ENCODE peak calls at places on chromosomes 2 and 18, in seven cellular contexts. One of them, this sample, is unnamed.

GRCh38 chr2:17541514-17541950 is 1.0 kb downstream of the VSNL1 start:
- DNase-seq in GM12865: no peak
- DNase-seq in HFFc6: no peak
- DNase-seq in cardiac muscle cell: no peak
- DNase-seq in WTC11: no peak
- DNase-seq in retinal pigment epithelial cell: no peak
- DNase-seq in AG09319: no peak
- DNase-seq in this sample: no peak

GRCh38 chr2:178320011-178320410 is 125.7 kb downstream of the OSBPL6 start:
- DNase-seq in GM12865: no peak
- DNase-seq in HFFc6: no peak
- DNase-seq in cardiac muscle cell: no peak
- DNase-seq in WTC11: no peak
- DNase-seq in retinal pigment epithelial cell: no peak
- DNase-seq in AG09319: no peak
- DNase-seq in this sample: no peak

GRCh38 chr18:45734944-45735343 is 11.0 kb downstream of the SLC14A1 start:
- DNase-seq in GM12865: no peak
- DNase-seq in HFFc6: no peak
- DNase-seq in cardiac muscle cell: no peak
- DNase-seq in WTC11: no peak
- DNase-seq in retinal pigment epithelial cell: no peak
- DNase-seq in AG09319: no peak
- DNase-seq in this sample: no peak

GRCh38 chr2:67057901-67058703 is 339.0 kb upstream of the ETAA1 start:
- DNase-seq in GM12865: no peak
- DNase-seq in HFFc6: no peak
- DNase-seq in cardiac muscle cell: no peak
- DNase-seq in WTC11: no peak
- DNase-seq in retinal pigment epithelial cell: peak
- DNase-seq in AG09319: no peak
- DNase-seq in this sample: no peak

GRCh38 chr2:28980368-28981015 is 606 bp upstream of the TOGARAM2 start:
- DNase-seq in GM12865: no peak
- DNase-seq in HFFc6: no peak
- DNase-seq in cardiac muscle cell: no peak
- DNase-seq in WTC11: no peak
- DNase-seq in retinal pigment epithelial cell: no peak
- DNase-seq in AG09319: no peak
- DNase-seq in this sample: no peak

GRCh38 chr2:98514879-98515570 is 70.4 kb downstream of the INPP4A start:
- DNase-seq in GM12865: peak
- DNase-seq in HFFc6: peak
- DNase-seq in cardiac muscle cell: no peak
- DNase-seq in WTC11: no peak
- DNase-seq in retinal pigment epithelial cell: no peak
- DNase-seq in AG09319: no peak
- DNase-seq in this sample: no peak

GRCh38 chr2:143778981-143779380 is 649.8 kb downstream of the ARHGAP15 start:
- DNase-seq in GM12865: no peak
- DNase-seq in HFFc6: peak
- DNase-seq in cardiac muscle cell: no peak
- DNase-seq in WTC11: no peak
- DNase-seq in retinal pigment epithelial cell: peak
- DNase-seq in AG09319: no peak
- DNase-seq in this sample: no peak

GRCh38 chr2:68594041-68594440 is 49.3 kb upstream of the PROKR1 start:
- DNase-seq in GM12865: no peak
- DNase-seq in HFFc6: no peak
- DNase-seq in cardiac muscle cell: no peak
- DNase-seq in WTC11: no peak
- DNase-seq in retinal pigment epithelial cell: no peak
- DNase-seq in AG09319: no peak
- DNase-seq in this sample: no peak

GRCh38 chr18:3012306-3012919 is 531 bp downstream of the LPIN2 start:
- DNase-seq in GM12865: peak
- DNase-seq in HFFc6: no peak
- DNase-seq in cardiac muscle cell: no peak
- DNase-seq in WTC11: peak
- DNase-seq in retinal pigment epithelial cell: no peak
- DNase-seq in AG09319: no peak
- DNase-seq in this sample: no peak

GRCh38 chr2:18265614-18266013 is 294.8 kb downstream of the RDH14 start:
- DNase-seq in GM12865: no peak
- DNase-seq in HFFc6: no peak
- DNase-seq in cardiac muscle cell: no peak
- DNase-seq in WTC11: no peak
- DNase-seq in retinal pigment epithelial cell: no peak
- DNase-seq in AG09319: no peak
- DNase-seq in this sample: no peak

GRCh38 chr18:46374850-46375249 is 270.7 kb downstream of the HAUS1 start:
- DNase-seq in GM12865: no peak
- DNase-seq in HFFc6: no peak
- DNase-seq in cardiac muscle cell: peak
- DNase-seq in WTC11: peak
- DNase-seq in retinal pigment epithelial cell: no peak
- DNase-seq in AG09319: no peak
- DNase-seq in this sample: no peak

GRCh38 chr2:69514406-69514805 is 77.2 kb upstream of the NFU1 start:
- DNase-seq in GM12865: no peak
- DNase-seq in HFFc6: peak
- DNase-seq in cardiac muscle cell: no peak
- DNase-seq in WTC11: peak
- DNase-seq in retinal pigment epithelial cell: no peak
- DNase-seq in AG09319: peak
- DNase-seq in this sample: no peak

GRCh38 chr2:10447300-10448207 is 573 bp downstream of the ODC1 start:
- DNase-seq in GM12865: peak
- DNase-seq in HFFc6: peak
- DNase-seq in cardiac muscle cell: peak
- DNase-seq in WTC11: peak
- DNase-seq in retinal pigment epithelial cell: no peak
- DNase-seq in AG09319: no peak
- DNase-seq in this sample: no peak

GRCh38 chr2:209334188-209335017 is 89.4 kb upstream of the MAP2 start:
- DNase-seq in GM12865: peak
- DNase-seq in HFFc6: peak
- DNase-seq in cardiac muscle cell: peak
- DNase-seq in WTC11: peak
- DNase-seq in retinal pigment epithelial cell: no peak
- DNase-seq in AG09319: peak
- DNase-seq in this sample: peak

GRCh38 chr2:128377071-128377910 is 58.6 kb upstream of the HS6ST1 start:
- DNase-seq in GM12865: no peak
- DNase-seq in HFFc6: no peak
- DNase-seq in cardiac muscle cell: no peak
- DNase-seq in WTC11: peak
- DNase-seq in retinal pigment epithelial cell: no peak
- DNase-seq in AG09319: no peak
- DNase-seq in this sample: no peak

GRCh38 chr2:32887125-32887524 is 59.6 kb upstream of the LTBP1 start:
- DNase-seq in GM12865: no peak
- DNase-seq in HFFc6: no peak
- DNase-seq in cardiac muscle cell: no peak
- DNase-seq in WTC11: no peak
- DNase-seq in retinal pigment epithelial cell: no peak
- DNase-seq in AG09319: no peak
- DNase-seq in this sample: no peak

GRCh38 chr2:130382313-130382917 is 26.6 kb downstream of the PTPN18 start:
- DNase-seq in GM12865: no peak
- DNase-seq in HFFc6: no peak
- DNase-seq in cardiac muscle cell: no peak
- DNase-seq in WTC11: no peak
- DNase-seq in retinal pigment epithelial cell: no peak
- DNase-seq in AG09319: no peak
- DNase-seq in this sample: no peak

GRCh38 chr2:9197916-9198315 is 8.7 kb upstream of the ASAP2 start:
- DNase-seq in GM12865: no peak
- DNase-seq in HFFc6: no peak
- DNase-seq in cardiac muscle cell: no peak
- DNase-seq in WTC11: no peak
- DNase-seq in retinal pigment epithelial cell: no peak
- DNase-seq in AG09319: no peak
- DNase-seq in this sample: no peak

GRCh38 chr2:215484570-215484969 is 48.7 kb upstream of the FN1 start:
- DNase-seq in GM12865: no peak
- DNase-seq in HFFc6: no peak
- DNase-seq in cardiac muscle cell: no peak
- DNase-seq in WTC11: no peak
- DNase-seq in retinal pigment epithelial cell: no peak
- DNase-seq in AG09319: no peak
- DNase-seq in this sample: no peak

GRCh38 chr2:239279508-239280295 is 121.1 kb downstream of the HDAC4 start:
- DNase-seq in GM12865: no peak
- DNase-seq in HFFc6: no peak
- DNase-seq in cardiac muscle cell: no peak
- DNase-seq in WTC11: peak
- DNase-seq in retinal pigment epithelial cell: no peak
- DNase-seq in AG09319: no peak
- DNase-seq in this sample: no peak

GRCh38 chr2:231965118-231965517 is 3.6 kb downstream of the DIS3L2 start:
- DNase-seq in GM12865: peak
- DNase-seq in HFFc6: no peak
- DNase-seq in cardiac muscle cell: no peak
- DNase-seq in WTC11: no peak
- DNase-seq in retinal pigment epithelial cell: no peak
- DNase-seq in AG09319: no peak
- DNase-seq in this sample: no peak

GRCh38 chr2:219003267-219003634 is 10.0 kb upstream of the CRYBA2 start:
- DNase-seq in GM12865: no peak
- DNase-seq in HFFc6: no peak
- DNase-seq in cardiac muscle cell: no peak
- DNase-seq in WTC11: no peak
- DNase-seq in retinal pigment epithelial cell: no peak
- DNase-seq in AG09319: no peak
- DNase-seq in this sample: no peak
- TF ChIP-seq CTCF in GM12865: no peak
- TF ChIP-seq CTCF in HFFc6: no peak
- TF ChIP-seq CTCF in cardiac muscle cell: no peak
- TF ChIP-seq CTCF in WTC11: no peak
- TF ChIP-seq CTCF in retinal pigment epithelial cell: no peak
- TF ChIP-seq CTCF in AG09319: no peak
- TF ChIP-seq CTCF in this sample: no peak

GRCh38 chr2:54773838-54774237 is 50.4 kb downstream of the EML6 start:
- DNase-seq in GM12865: no peak
- DNase-seq in HFFc6: no peak
- DNase-seq in cardiac muscle cell: no peak
- DNase-seq in WTC11: peak
- DNase-seq in retinal pigment epithelial cell: no peak
- DNase-seq in AG09319: no peak
- DNase-seq in this sample: no peak
- TF ChIP-seq CTCF in GM12865: no peak
- TF ChIP-seq CTCF in HFFc6: peak
- TF ChIP-seq CTCF in cardiac muscle cell: peak
- TF ChIP-seq CTCF in WTC11: peak
- TF ChIP-seq CTCF in retinal pigment epithelial cell: peak
- TF ChIP-seq CTCF in AG09319: peak
- TF ChIP-seq CTCF in this sample: no peak

DNA sequence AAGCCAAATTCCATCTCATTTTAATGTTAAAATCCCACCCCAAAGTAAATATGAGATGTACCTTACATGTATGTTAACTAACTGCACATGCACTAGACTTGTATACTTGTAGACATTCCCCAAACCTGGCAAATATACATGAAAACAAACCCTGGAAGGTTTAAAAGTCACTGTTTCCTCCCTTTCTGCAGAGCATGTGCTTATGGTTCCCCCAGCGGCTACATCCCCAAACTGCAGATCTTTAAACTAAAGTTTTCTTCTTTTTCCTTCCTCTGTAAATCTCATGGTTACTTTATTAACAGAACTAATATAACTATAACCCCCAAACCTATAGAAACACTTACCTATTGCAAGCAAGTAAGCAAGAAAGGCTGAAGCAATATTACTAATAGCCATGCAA is 731.5 kb downstream of the LRP1B start:
- DNase-seq in GM12865: peak
- DNase-seq in HFFc6: no peak
- DNase-seq in cardiac muscle cell: peak
- DNase-seq in WTC11: peak
- DNase-seq in retinal pigment epithelial cell: no peak
- DNase-seq in AG09319: no peak
- DNase-seq in this sample: no peak
- TF ChIP-seq CTCF in GM12865: peak
- TF ChIP-seq CTCF in HFFc6: no peak
- TF ChIP-seq CTCF in cardiac muscle cell: peak
- TF ChIP-seq CTCF in WTC11: no peak
- TF ChIP-seq CTCF in retinal pigment epithelial cell: peak
- TF ChIP-seq CTCF in AG09319: peak
- TF ChIP-seq CTCF in this sample: no peak

DNA sequence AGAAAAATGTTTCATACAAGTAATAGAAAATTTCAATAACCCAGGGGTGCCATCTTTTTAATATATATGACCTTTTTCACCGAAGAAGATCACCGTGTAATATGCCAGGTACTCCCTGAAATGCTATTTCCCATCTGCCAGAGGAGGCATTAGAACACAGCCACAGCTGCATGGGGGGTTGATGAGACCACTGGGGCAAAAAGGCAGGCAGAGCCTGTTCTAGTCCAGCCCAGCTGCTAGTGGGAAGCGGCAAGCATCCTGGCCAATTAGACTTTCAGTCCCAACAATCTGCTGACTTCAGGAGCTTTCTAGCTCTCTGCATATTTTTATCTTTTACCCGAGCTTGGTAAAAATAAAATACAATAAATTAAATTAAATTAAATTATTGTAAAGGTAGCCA is 362.6 kb downstream of the RIT2 start:
- DNase-seq in GM12865: no peak
- DNase-seq in HFFc6: no peak
- DNase-seq in cardiac muscle cell: no peak
- DNase-seq in WTC11: peak
- DNase-seq in retinal pigment epithelial cell: no peak
- DNase-seq in AG09319: no peak
- DNase-seq in this sample: no peak
- TF ChIP-seq CTCF in GM12865: no peak
- TF ChIP-seq CTCF in HFFc6: no peak
- TF ChIP-seq CTCF in cardiac muscle cell: no peak
- TF ChIP-seq CTCF in WTC11: no peak
- TF ChIP-seq CTCF in retinal pigment epithelial cell: no peak
- TF ChIP-seq CTCF in AG09319: no peak
- TF ChIP-seq CTCF in this sample: no peak

GRCh38 chr2:240916571-240917008 is 10.5 kb downstream of the CROCC2 start:
- DNase-seq in GM12865: no peak
- DNase-seq in HFFc6: peak
- DNase-seq in cardiac muscle cell: peak
- DNase-seq in WTC11: peak
- DNase-seq in retinal pigment epithelial cell: peak
- DNase-seq in AG09319: peak
- DNase-seq in this sample: peak
- TF ChIP-seq CTCF in GM12865: no peak
- TF ChIP-seq CTCF in HFFc6: peak
- TF ChIP-seq CTCF in cardiac muscle cell: no peak
- TF ChIP-seq CTCF in WTC11: no peak
- TF ChIP-seq CTCF in retinal pigment epithelial cell: no peak
- TF ChIP-seq CTCF in AG09319: no peak
- TF ChIP-seq CTCF in this sample: no peak

GRCh38 chr2:233404227-233404626 is 49.9 kb downstream of the DGKD start:
- DNase-seq in GM12865: peak
- DNase-seq in HFFc6: peak
- DNase-seq in cardiac muscle cell: peak
- DNase-seq in WTC11: peak
- DNase-seq in retinal pigment epithelial cell: no peak
- DNase-seq in AG09319: no peak
- DNase-seq in this sample: no peak
- TF ChIP-seq CTCF in GM12865: peak
- TF ChIP-seq CTCF in HFFc6: peak
- TF ChIP-seq CTCF in cardiac muscle cell: peak
- TF ChIP-seq CTCF in WTC11: no peak
- TF ChIP-seq CTCF in retinal pigment epithelial cell: peak
- TF ChIP-seq CTCF in AG09319: peak
- TF ChIP-seq CTCF in this sample: no peak

This sample was measured in omental fat pad.